ENCODE peak calls at places on chromosomes 1 and 21, in seven cellular contexts. Q is tibial artery, F is fibroblast of pulmonary artery, Z is coronary artery, U is fibroblast of lung, G is pancreas, V is mammary epithelial cell. H is an unnamed sample.
A peak's percentile ranks its signal among the peaks of the same experiment; 100 is the strongest.

GRCh38 chr1:41138549-41138948 is 103.6 kb downstream of the SCMH1 start:
- DNase-seq in Z (no peak), G (no peak), V (peak; percentile 58), U (no peak), F (no peak), Q (no peak), H (no peak)

GRCh38 chr21:32484706-32485380 is 72.3 kb downstream of the EVA1C start:
- DNase-seq in Z (no peak), Q (no peak), G (peak; percentile 43), U (no peak), V (no peak), F (no peak), H (peak; percentile 83)

GRCh38 chr1:201468844-201469644 is at the start of gene PHLDA3:
- DNase-seq in F (peak; percentile 92), Z (peak; percentile 95), Q (peak; percentile 96), U (peak; percentile 92), G (peak; percentile 73), V (peak; percentile 93), H (peak; percentile 87)

GRCh38 chr1:116243673-116244101 is 129.4 kb upstream of the ATP1A1 start:
- DNase-seq in Z (no peak), G (no peak), U (no peak), V (no peak), F (no peak), Q (no peak), H (peak; percentile 56)

GRCh38 chr1:218948446-218948845 is 225.2 kb upstream of the LYPLAL1 start:
- DNase-seq in F (no peak), Z (no peak), V (no peak), G (no peak), U (no peak), Q (no peak), H (no peak)

GRCh38 chr21:39625211-39625895 is 12.6 kb downstream of the B3GALT5 start:
- DNase-seq in V (no peak), G (no peak), Q (no peak), F (no peak), U (no peak), Z (no peak), H (no peak)

GRCh38 chr1:14869197-14869596 is 270.7 kb downstream of the KAZN start:
- DNase-seq in F (no peak), G (no peak), V (no peak), Q (no peak), U (no peak), Z (no peak), H (no peak)

GRCh38 chr1:229070168-229070567 is 200.7 kb upstream of the RAB4A start:
- DNase-seq in U (peak; percentile 76), F (peak; percentile 71), Q (peak; percentile 99), G (peak; percentile 94), V (peak; percentile 80), Z (peak; percentile 96), H (peak; percentile 93)

GRCh38 chr1:181033128-181033798 is 520 bp upstream of the MR1 start:
- DNase-seq in Q (no peak), U (peak; percentile 57), V (peak; percentile 90), G (no peak), Z (no peak), F (peak; percentile 50), H (no peak)

GRCh38 chr1:43232071-43232470 is 37.7 kb upstream of the TMEM125 start:
- DNase-seq in V (peak; percentile 51), Z (no peak), F (peak; percentile 82), U (peak; percentile 69), Q (peak; percentile 69), G (no peak), H (no peak)

GRCh38 chr1:78143152-78143551 is 97.4 kb downstream of the GIPC2 start:
- DNase-seq in V (no peak), Q (no peak), G (no peak), F (no peak), Z (no peak), U (no peak), H (no peak)

GRCh38 chr1:155698382-155699038 is 9.6 kb downstream of the DAP3 start:
- DNase-seq in F (peak; percentile 61), Q (no peak), Z (no peak), U (peak; percentile 15), G (no peak), V (peak; percentile 48), H (no peak)

GRCh38 chr1:80218112-80218511 is 1211.6 kb upstream of the ADGRL4 start:
- DNase-seq in Q (no peak), Z (no peak), G (no peak), F (peak; percentile 81), V (peak; percentile 60), U (peak; percentile 75), H (no peak)

GRCh38 chr1:8460132-8460544 is 142.2 kb downstream of the SLC45A1 start:
- DNase-seq in F (no peak), Q (no peak), G (no peak), Z (no peak), V (no peak), U (no peak), H (no peak)

GRCh38 chr1:212207822-212208520 is 77.2 kb upstream of the PPP2R5A start:
- DNase-seq in F (no peak), Z (no peak), Q (no peak), U (no peak), G (no peak), V (no peak), H (no peak)

GRCh38 chr1:172588296-172589291 is 55.6 kb downstream of the SUCO start:
- DNase-seq in Z (no peak), G (no peak), F (peak; percentile 88), U (peak; percentile 86), Q (no peak), V (peak; percentile 86), H (no peak)

GRCh38 chr1:101484896-101485412 is 248.1 kb downstream of the S1PR1 start:
- DNase-seq in F (no peak), U (peak; percentile 15), Z (no peak), G (no peak), V (no peak), Q (no peak), H (no peak)

GRCh38 chr21:41680444-41681335 is 86.2 kb downstream of the RIPK4 start:
- DNase-seq in V (no peak), Z (no peak), U (no peak), Q (peak; percentile 57), F (no peak), G (peak; percentile 41), H (no peak)

GRCh38 chr1:32470991-32471694 is 6.3 kb downstream of the ZBTB8B start:
- DNase-seq in U (no peak), G (peak; percentile 36), F (no peak), Z (no peak), Q (peak; percentile 51), V (no peak), H (peak; percentile 64)

GRCh38 chr1:151705739-151706463 is 10.7 kb downstream of the CELF3 start:
- DNase-seq in U (no peak), Z (no peak), Q (no peak), F (no peak), G (no peak), V (no peak), H (no peak)

GRCh38 chr21:45906196-45906805 is 75.3 kb upstream of the COL6A1 start:
- DNase-seq in Q (no peak), G (no peak), Z (no peak), F (no peak), U (no peak), V (no peak), H (peak; percentile 22)

GRCh38 chr1:58874757-58875755 is 91.2 kb upstream of the JUN start:
- DNase-seq in Q (no peak), Z (no peak), V (peak; percentile 77), U (peak; percentile 67), G (peak; percentile 64), F (peak; percentile 82), H (no peak)

GRCh38 chr21:36325373-36326010 is 5.5 kb downstream of the MORC3 start:
- DNase-seq in G (no peak), V (peak; percentile 82), Q (no peak), U (no peak), F (no peak), Z (no peak), H (no peak)

GRCh38 chr1:46450160-46450517 is 39.5 kb upstream of the DMBX1 start:
- DNase-seq in F (no peak), Z (no peak), G (no peak), V (no peak), Q (no peak), U (no peak), H (no peak)

GRCh38 chr1:167520711-167521206 is 2.4 kb upstream of the CD247 start:
- DNase-seq in G (no peak), Q (no peak), F (no peak), V (no peak), U (no peak), Z (no peak), H (no peak)

GRCh38 chr1:61098333-61098732 is 16.0 kb downstream of the NFIA start:
- DNase-seq in Q (no peak), U (no peak), Z (no peak), V (no peak), G (no peak), F (no peak), H (no peak)

GRCh38 chr1:65524931-65525296 is 104.4 kb downstream of the LEPR start:
- DNase-seq in G (no peak), U (no peak), V (no peak), F (no peak), Z (no peak), Q (no peak), H (no peak)
- H3K4me3 ChIP-seq in G (peak overlapping the region; percentile 56), U (no peak overlapping the region), V (no peak overlapping the region), F (peak overlapping the region; percentile 41), Z (peak overlapping the region; percentile 89), Q (peak overlapping the region; percentile 45), H (peak overlapping the region; percentile 28)

DNA sequence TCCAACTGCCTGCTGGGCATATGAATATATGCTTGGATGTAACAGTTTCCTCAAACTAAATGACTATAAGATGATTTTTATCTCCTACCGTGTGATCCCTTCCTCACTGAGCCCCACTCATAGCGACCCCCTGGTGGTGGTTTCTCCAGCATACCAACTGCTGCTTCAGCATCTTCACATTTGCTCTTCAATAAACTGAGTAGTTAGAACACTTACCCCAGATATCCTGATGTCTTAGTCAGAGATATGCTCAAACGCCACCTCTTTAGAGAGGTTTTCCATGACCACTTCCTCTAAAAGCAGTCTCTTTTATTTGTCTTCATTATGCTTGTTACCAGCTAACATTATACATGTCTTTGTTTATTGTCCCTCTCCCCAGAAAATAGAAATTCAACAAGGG is 10.2 kb upstream of the HNRNPR start:
- DNase-seq in V (no peak), G (no peak), F (no peak), Q (no peak), U (no peak), Z (no peak), H (no peak)
- TF ChIP-seq CTCF in V (no peak), G (no peak), F (peak; percentile 4), Q (no peak), U (no peak), Z (no peak), H (no peak)

GRCh38 chr1:10649484-10650201 is 146.8 kb downstream of the CASZ1 start:
- DNase-seq in V (no peak), F (no peak), G (no peak), Z (no peak), U (no peak), Q (no peak), H (no peak)
- H3K4me3 ChIP-seq in V (no peak overlapping the region), F (no peak overlapping the region), G (no peak overlapping the region), Z (no peak overlapping the region), U (no peak overlapping the region), Q (no peak overlapping the region), H (no peak overlapping the region)

GRCh38 chr1:225179686-225180085 is 248.2 kb downstream of the LBR start:
- DNase-seq in Q (no peak), U (no peak), Z (no peak), F (no peak), G (no peak), V (no peak), H (no peak)

DNA sequence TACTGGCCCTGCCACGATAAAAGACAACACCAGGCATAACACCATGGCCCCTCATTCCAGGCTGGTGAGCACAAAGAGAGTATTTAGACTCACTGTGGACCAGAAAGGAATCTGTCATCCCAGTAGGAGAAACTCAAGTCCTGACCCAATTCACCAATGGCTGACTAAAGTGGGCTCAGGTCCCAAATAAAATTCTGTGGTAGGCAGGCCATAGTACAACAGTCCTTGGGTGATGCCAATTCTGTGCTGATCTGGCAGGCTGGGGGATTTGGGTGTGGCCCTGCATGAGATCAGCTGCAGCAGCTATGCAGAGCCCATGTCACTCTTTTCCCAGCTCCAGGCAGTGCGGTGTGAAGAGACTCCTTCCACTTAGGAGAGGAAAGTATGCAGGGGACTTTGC is 245.1 kb downstream of the LBR start:
- DNase-seq in V (no peak), U (no peak), G (no peak), F (no peak), Z (no peak), Q (no peak), H (no peak)
- TF ChIP-seq CTCF in V (no peak), U (no peak), G (no peak), F (no peak), Z (no peak), Q (no peak), H (no peak)

H was measured in left lung.